ENCODE peak calls at places on chromosomes 6 and 20, in ten cellular contexts. L, A, K, Q, R, V, M, O, X and P are unnamed samples.
A peak's percentile ranks its signal among the peaks of the same experiment; 100 is the strongest.

GRCh38 chr6:143603474-143603873 is 74.3 kb upstream of the PHACTR2 start:
- DNase-seq in L (no peak), A (no peak), K (no peak), Q (no peak), R (no peak), V (no peak), M (no peak), O (no peak), X (no peak), P (no peak)

GRCh38 chr6:105881608-105882007 is 204.5 kb upstream of the PRDM1 start:
- DNase-seq in L (no peak), A (no peak), K (no peak), Q (no peak), R (no peak), V (no peak), M (no peak), O (no peak), X (no peak), P (no peak)

GRCh38 chr20:64189530-64189966 is 25.3 kb downstream of the MYT1 start:
- DNase-seq in L (no peak), A (no peak), K (no peak), Q (no peak), R (no peak), V (no peak), M (no peak), O (no peak), X (no peak), P (no peak)

GRCh38 chr6:43698584-43699349 is 11.2 kb upstream of the MRPS18A start:
- DNase-seq in L (no peak), A (peak; percentile 18), K (peak; percentile 66), Q (no peak), R (no peak), V (no peak), M (peak; percentile 85), O (no peak), X (peak; percentile 35), P (no peak)

GRCh38 chr6:139679516-139680179 is 305.2 kb upstream of the CITED2 start:
- DNase-seq in L (no peak), A (peak; percentile 44), K (no peak), Q (no peak), R (no peak), V (no peak), M (no peak), O (no peak), X (no peak), P (no peak)

GRCh38 chr6:134607411-134607810 is 289.5 kb upstream of the SGK1 start:
- DNase-seq in L (no peak), A (peak; percentile 11), K (no peak), Q (no peak), R (no peak), V (no peak), M (no peak), O (no peak), X (no peak), P (no peak)

GRCh38 chr20:49216991-49217578 is 2.1 kb upstream of the DDX27 start:
- DNase-seq in L (peak; percentile 90), A (peak; percentile 90), K (peak; percentile 76), Q (peak; percentile 94), R (peak; percentile 85), V (peak; percentile 93), M (peak; percentile 81), O (peak; percentile 83), X (peak; percentile 86), P (peak; percentile 91)

GRCh38 chr6:163554663-163555062 is 140.1 kb downstream of the QKI start:
- DNase-seq in L (peak; percentile 21), A (peak; percentile 56), K (peak; percentile 28), Q (peak; percentile 34), R (no peak), V (no peak), M (no peak), O (peak; percentile 31), X (no peak), P (no peak)

GRCh38 chr20:43241057-43241702 is 51.5 kb upstream of the PTPRT start:
- DNase-seq in L (no peak), A (no peak), K (no peak), Q (no peak), R (no peak), V (no peak), M (no peak), O (no peak), X (no peak), P (no peak)

GRCh38 chr6:138087549-138087948 is 19.7 kb downstream of the PERP start:
- DNase-seq in L (peak; percentile 67), A (peak; percentile 22), K (no peak), Q (no peak), R (no peak), V (no peak), M (no peak), O (no peak), X (no peak), P (no peak)

GRCh38 chr6:33053230-33053629 is 20.2 kb downstream of the HLA-DPA1 start:
- DNase-seq in L (peak; percentile 11), A (no peak), K (no peak), Q (no peak), R (no peak), V (no peak), M (no peak), O (no peak), X (no peak), P (no peak)

GRCh38 chr6:44233560-44234100 is 10.2 kb downstream of the SLC29A1 start:
- DNase-seq in L (no peak), A (no peak), K (no peak), Q (no peak), R (no peak), V (no peak), M (no peak), O (no peak), X (no peak), P (no peak)

GRCh38 chr6:29908710-29909109 is 33.6 kb upstream of the HLA-A start:
- DNase-seq in L (no peak), A (no peak), K (no peak), Q (no peak), R (no peak), V (no peak), M (no peak), O (no peak), X (no peak), P (no peak)